ENCODE peak calls at places on chromosomes 5 and 9, in six cellular contexts. M is CD8-positive, alpha-beta T cell; J is Peyer's patch; O is CD8-positive, alpha-beta memory T cell; R is neural progenitor cell; X is endodermal cell. H is an unnamed sample. For H3K4me1, the result is how much of the 10 kb centered on the place peaks cover.

GRCh38 chr9:13181652-13182051 is 97.8 kb downstream of the MPDZ start:
- DNase-seq in R (peak), J (no peak), M (no peak), X (no peak), O (no peak), H (peak)

GRCh38 chr9:108861464-108861863 is 602 bp upstream of the ACTL7A start:
- DNase-seq in R (no peak), M (no peak), J (no peak), X (no peak), O (no peak), H (no peak)

GRCh38 chr5:945691-946541 is 53.2 kb downstream of the TRIP13 start:
- DNase-seq in R (peak), X (no peak), J (peak), M (no peak), O (no peak), H (no peak)

GRCh38 chr5:101942321-101942882 is 353.7 kb downstream of the SLCO4C1 start:
- DNase-seq in J (peak), R (peak), X (peak), M (no peak), O (no peak), H (peak)

GRCh38 chr5:103562084-103562452 is 521 bp downstream of the NUDT12 start:
- DNase-seq in O (no peak), M (no peak), J (peak), R (no peak), X (no peak), H (no peak)

GRCh38 chr9:34143116-34143515 is 16.6 kb upstream of the DCAF12 start:
- DNase-seq in M (no peak), J (no peak), X (no peak), R (no peak), O (no peak), H (no peak)

GRCh38 chr5:132478498-132478855 is 12.1 kb downstream of the IRF1 start:
- DNase-seq in R (no peak), X (no peak), J (peak), M (no peak), O (no peak), H (no peak)

GRCh38 chr9:6833518-6834192 is 75.9 kb downstream of the KDM4C start:
- DNase-seq in R (no peak), J (no peak), O (no peak), M (no peak), X (no peak), H (no peak)

GRCh38 chr9:34590376-34591090 is 1.0 kb upstream of the CNTFR start:
- DNase-seq in O (no peak), R (peak), J (peak), X (peak), M (no peak), H (no peak)

DNA sequence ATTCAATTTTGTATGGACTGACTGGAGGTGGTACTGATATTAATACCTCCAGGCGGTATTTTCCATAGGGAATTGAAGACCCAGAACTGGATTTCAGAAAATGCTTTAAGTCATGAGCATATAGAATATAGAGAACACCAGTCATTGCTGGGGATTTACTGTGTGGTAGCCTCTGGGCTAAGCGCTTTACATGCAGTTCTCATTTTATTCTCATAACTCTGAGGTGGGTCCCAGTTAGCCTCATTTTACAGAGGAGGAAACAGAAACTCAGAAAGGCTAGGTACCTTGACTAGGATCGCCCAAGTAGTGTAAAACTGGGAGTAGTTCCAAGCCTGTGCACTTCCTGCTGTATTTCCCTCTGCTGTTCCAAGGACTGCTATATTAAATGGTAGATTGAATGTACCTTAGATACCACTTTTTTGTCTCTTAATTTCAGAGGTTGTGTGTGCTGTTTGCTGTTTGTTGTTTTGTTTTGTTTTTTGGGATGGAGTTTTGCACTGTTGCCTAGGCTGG is 13.8 kb downstream of the SLC44A1 start:
- DNase-seq in M (no peak), J (no peak), R (no peak), O (no peak), X (no peak), H (no peak)
- H3K4me1 ChIP-seq in M (under half), J (under half), R (under half), O (under half), X (under half), H (under half)

DNA sequence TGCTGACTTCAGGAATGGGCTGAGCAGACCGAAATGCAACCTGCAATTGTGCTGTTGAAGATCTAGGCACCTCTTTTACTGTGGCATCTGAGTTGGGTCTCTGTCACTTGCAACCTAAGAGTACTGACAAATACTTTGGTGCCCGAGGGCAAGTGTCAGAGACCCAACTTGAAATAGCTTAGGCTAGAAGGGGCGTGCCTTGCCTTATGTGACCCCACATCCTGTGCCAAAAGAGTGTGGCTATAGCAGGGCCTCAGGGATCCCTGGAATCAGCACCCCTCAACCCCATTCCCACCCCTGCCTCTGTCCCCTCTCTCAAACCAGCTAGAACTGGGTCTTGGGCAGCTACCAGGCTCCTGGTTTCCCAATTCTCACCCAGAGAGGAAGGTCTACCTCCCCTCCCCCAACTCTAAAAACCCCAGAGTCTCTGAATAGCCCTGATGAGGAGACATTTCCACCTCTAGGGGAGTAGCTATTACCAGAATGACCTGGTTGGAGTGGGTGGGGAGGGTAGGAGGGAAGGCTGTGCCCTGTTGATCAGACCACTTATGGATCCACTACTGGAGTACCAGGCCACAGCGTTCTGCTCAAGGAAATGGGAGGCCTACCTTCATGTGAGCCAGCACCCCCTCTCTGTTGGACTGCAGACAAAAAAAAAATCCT is 17.5 kb downstream of the RAI14 start:
- DNase-seq in O (no peak), M (no peak), J (no peak), X (no peak), R (no peak), H (no peak)
- H3K4me1 ChIP-seq in O (under half), M (under half), J (under half), X (under half), R (under half), H (under half)

DNA sequence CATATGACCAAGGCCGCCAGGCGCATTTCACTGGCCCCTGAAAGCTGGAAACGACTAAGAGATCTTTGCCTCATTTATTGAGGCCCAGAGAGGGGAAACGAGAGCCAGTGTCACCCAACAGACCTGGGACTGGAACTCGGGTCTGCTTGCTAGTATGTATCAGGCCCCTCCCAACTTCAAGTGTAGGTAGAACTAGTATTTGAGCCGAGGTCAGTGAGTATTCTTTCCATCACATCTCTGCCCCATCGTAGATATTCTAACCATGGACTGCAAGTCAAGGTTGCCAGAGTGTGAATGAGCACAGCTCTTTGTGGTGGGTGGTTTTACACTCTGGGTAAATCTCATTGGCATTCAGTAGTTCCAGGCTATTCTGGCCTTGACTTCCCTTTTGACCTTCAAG is 42.2 kb downstream of the GPR107 start:
- DNase-seq in X (no peak), O (no peak), J (no peak), M (no peak), R (no peak), H (no peak)
- H3K4me1 ChIP-seq in X (under half), O (under half), J (under half), M (under half), R (under half), H (under half)

GRCh38 chr5:180329138-180329435 is 24.0 kb downstream of the GFPT2 start:
- DNase-seq in M (no peak), J (no peak), R (no peak), O (no peak), X (no peak), H (no peak)
- H3K4me1 ChIP-seq in M (under half), J (under half), R (under half), O (under half), X (under half), H (under half)

DNA sequence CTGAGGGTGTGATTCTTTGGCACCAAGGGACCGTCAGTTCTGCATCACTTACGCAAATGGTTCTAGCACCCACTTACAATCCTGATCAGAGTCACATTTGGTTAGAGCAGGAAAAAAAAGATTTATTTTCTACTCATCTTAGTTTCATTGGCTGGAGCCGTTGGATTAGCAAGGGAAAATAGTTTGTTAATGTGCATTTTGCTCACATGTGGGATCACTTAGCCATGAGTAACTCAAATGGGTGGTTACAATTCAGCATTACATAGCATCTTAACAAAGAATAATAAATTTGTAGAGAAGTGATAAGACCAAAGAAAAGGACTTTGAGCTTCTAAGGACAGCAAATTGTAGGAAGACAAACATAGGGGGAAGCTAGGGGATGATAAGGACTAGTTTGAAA is 216.9 kb downstream of the AUH start:
- DNase-seq in O (no peak), J (no peak), M (no peak), R (no peak), X (no peak), H (no peak)
- H3K4me1 ChIP-seq in O (under half), J (under half), M (under half), R (under half), X (under half), H (under half)

GRCh38 chr5:158822099-158822498 is 277.6 kb downstream of the EBF1 start:
- DNase-seq in J (no peak), O (no peak), X (no peak), M (no peak), R (no peak), H (no peak)
- H3K4me1 ChIP-seq in J (under half), O (under half), X (under half), M (under half), R (under half), H (under half)

H was measured in HAP-1.